ENCODE peak calls at places on chromosomes 12 and 14, in four cellular contexts. T is HTR-8/SVneo, Z is fibroblast of the aortic adventitia, J is cardiac fibroblast. B is an unnamed sample.

GRCh38 chr12:20369164-20370000 is 1.0 kb downstream of the PDE3A start:
- DNase-seq in T (peak), Z (peak), J (peak), B (peak)

GRCh38 chr12:104956870-104957301 is 1.2 kb downstream of the SLC41A2 start:
- DNase-seq in T (no peak), Z (peak), J (peak), B (no peak)

GRCh38 chr12:121697093-121697698 is 15.4 kb upstream of the TMEM120B start:
- DNase-seq in T (peak), Z (peak), J (peak), B (peak)

GRCh38 chr12:112370156-112370555 is 12.1 kb downstream of the HECTD4 start:
- DNase-seq in T (no peak), Z (no peak), J (peak), B (peak)

GRCh38 chr12:5513406-5513805 is 81.5 kb downstream of the NTF3 start:
- DNase-seq in T (no peak), Z (no peak), J (no peak), B (no peak)

GRCh38 chr12:100656806-100657205 is 83.3 kb downstream of the GAS2L3 start:
- DNase-seq in T (no peak), Z (no peak), J (no peak), B (no peak)

GRCh38 chr14:75022655-75023054 is 19.9 kb downstream of the EIF2B2 start:
- DNase-seq in T (peak), Z (no peak), J (no peak), B (no peak)

GRCh38 chr14:103402700-103403099 is 17.5 kb downstream of the MARK3 start:
- DNase-seq in T (no peak), Z (peak), J (peak), B (peak)

GRCh38 chr12:98064501-98064900 is 450.9 kb upstream of the TMPO start:
- DNase-seq in T (no peak), Z (no peak), J (no peak), B (no peak)

GRCh38 chr14:60356921-60357550 is 108.0 kb downstream of the PPM1A start:
- DNase-seq in T (no peak), Z (no peak), J (no peak), B (no peak)

GRCh38 chr12:89504560-89505346 is 19.8 kb downstream of the GALNT4 start:
- DNase-seq in T (no peak), Z (peak), J (peak), B (no peak)

GRCh38 chr12:83130178-83130577 is 443.5 kb downstream of the TMTC2 start:
- DNase-seq in T (no peak), Z (no peak), J (no peak), B (no peak)

GRCh38 chr12:106851306-106851705 is 76.8 kb downstream of the RIC8B start:
- DNase-seq in T (no peak), Z (no peak), J (no peak), B (no peak)

GRCh38 chr14:94918896-94919295 is 149.0 kb upstream of the GSC start:
- DNase-seq in T (no peak), Z (no peak), J (no peak), B (no peak)

GRCh38 chr14:94394594-94395305 is 6.3 kb upstream of the SERPINA1 start:
- DNase-seq in T (no peak), Z (peak), J (peak), B (peak)

GRCh38 chr12:108000111-108000510 is 129.0 kb upstream of the WSCD2 start:
- DNase-seq in T (no peak), Z (no peak), J (no peak), B (no peak)

GRCh38 chr14:25006961-25007795 is 42.8 kb downstream of the STXBP6 start:
- DNase-seq in T (peak), Z (peak), J (peak), B (peak)

GRCh38 chr14:89185919-89186849 is 230.8 kb downstream of the FOXN3 start:
- DNase-seq in T (no peak), Z (peak), J (peak), B (peak)

GRCh38 chr12:29234965-29235364 is 85.9 kb downstream of the FAR2 start:
- DNase-seq in T (no peak), Z (no peak), J (peak), B (no peak)

GRCh38 chr14:53180272-53181221 is 27.4 kb upstream of the DDHD1 start:
- DNase-seq in T (no peak), Z (peak), J (peak), B (peak)

GRCh38 chr12:121968880-121969279 is 50.5 kb downstream of the CFAP251 start:
- DNase-seq in T (no peak), Z (no peak), J (no peak), B (no peak)

GRCh38 chr12:52698634-52699340 is 4.5 kb downstream of the KRT77 start:
- DNase-seq in T (no peak), Z (no peak), J (no peak), B (no peak)

GRCh38 chr12:108663324-108664015 is 29.8 kb upstream of the SELPLG start:
- DNase-seq in T (no peak), Z (no peak), J (no peak), B (no peak)

GRCh38 chr12:19316420-19316819 is 122.9 kb upstream of the AEBP2 start:
- DNase-seq in T (no peak), Z (peak), J (peak), B (peak)

GRCh38 chr12:3473171-3473570 is 17.8 kb upstream of the PRMT8 start:
- DNase-seq in T (no peak), Z (no peak), J (no peak), B (no peak)

GRCh38 chr12:4273651-4274395 is at the start of gene CCND2:
- DNase-seq in T (peak), Z (peak), J (peak), B (peak)

GRCh38 chr14:68784995-68785816 is 7.7 kb downstream of the ZFP36L1 start:
- DNase-seq in T (no peak), Z (peak), J (peak), B (peak)

GRCh38 chr14:94867931-94868597 is 98.2 kb upstream of the GSC start:
- DNase-seq in T (no peak), Z (no peak), J (no peak), B (peak)